ENCODE peak calls at places on chromosomes 11 and 22, in six cellular contexts. One of them, this sample, is unnamed.

GRCh38 chr11:84901986-84902385 is 725.2 kb downstream of the DLG2 start:
- DNase-seq in SK-N-SH: no peak
- DNase-seq in A549: no peak
- DNase-seq in HepG2: no peak
- DNase-seq in H1: no peak
- DNase-seq in GM12878: no peak
- DNase-seq in this sample: no peak

GRCh38 chr11:60498853-60499252 is 6.3 kb downstream of the MS4A12 start:
- DNase-seq in SK-N-SH: no peak
- DNase-seq in A549: no peak
- DNase-seq in HepG2: no peak
- DNase-seq in H1: no peak
- DNase-seq in GM12878: peak; percentile 69
- DNase-seq in this sample: no peak

GRCh38 chr11:62401356-62401755 is 17.5 kb upstream of the SCGB1A1 start:
- DNase-seq in SK-N-SH: no peak
- DNase-seq in A549: no peak
- DNase-seq in HepG2: no peak
- DNase-seq in H1: no peak
- DNase-seq in GM12878: no peak
- DNase-seq in this sample: no peak

GRCh38 chr11:72569966-72570892 is 104.0 kb downstream of the PDE2A start:
- DNase-seq in SK-N-SH: no peak
- DNase-seq in A549: no peak
- DNase-seq in HepG2: no peak
- DNase-seq in H1: no peak
- DNase-seq in GM12878: no peak
- DNase-seq in this sample: no peak

GRCh38 chr11:126748097-126748756 is 252.3 kb downstream of the KIRREL3 start:
- DNase-seq in SK-N-SH: no peak
- DNase-seq in A549: no peak
- DNase-seq in HepG2: no peak
- DNase-seq in H1: no peak
- DNase-seq in GM12878: no peak
- DNase-seq in this sample: no peak

GRCh38 chr11:1479006-1479677 is 7.4 kb downstream of the MOB2 start:
- DNase-seq in SK-N-SH: no peak
- DNase-seq in A549: no peak
- DNase-seq in HepG2: no peak
- DNase-seq in H1: no peak
- DNase-seq in GM12878: no peak
- DNase-seq in this sample: no peak

GRCh38 chr11:69898123-69898522 is 78.9 kb upstream of the FGF3 start:
- DNase-seq in SK-N-SH: no peak
- DNase-seq in A549: no peak
- DNase-seq in HepG2: no peak
- DNase-seq in H1: no peak
- DNase-seq in GM12878: no peak
- DNase-seq in this sample: no peak

GRCh38 chr11:124676386-124676785 is 2.7 kb downstream of the SPA17 start:
- DNase-seq in SK-N-SH: no peak
- DNase-seq in A549: no peak
- DNase-seq in HepG2: no peak
- DNase-seq in H1: no peak
- DNase-seq in GM12878: no peak
- DNase-seq in this sample: no peak

GRCh38 chr11:67276821-67277230 is 10.6 kb downstream of the GRK2 start:
- DNase-seq in SK-N-SH: no peak
- DNase-seq in A549: no peak
- DNase-seq in HepG2: no peak
- DNase-seq in H1: no peak
- DNase-seq in GM12878: no peak
- DNase-seq in this sample: peak; percentile 85

GRCh38 chr11:112345708-112346107 is 85.0 kb upstream of the PLET1 start:
- DNase-seq in SK-N-SH: peak; percentile 32
- DNase-seq in A549: no peak
- DNase-seq in HepG2: no peak
- DNase-seq in H1: no peak
- DNase-seq in GM12878: no peak
- DNase-seq in this sample: peak; percentile 18

GRCh38 chr11:77287615-77288273 is 13.7 kb downstream of the GDPD4 start:
- DNase-seq in SK-N-SH: no peak
- DNase-seq in A549: no peak
- DNase-seq in HepG2: no peak
- DNase-seq in H1: no peak
- DNase-seq in GM12878: no peak
- DNase-seq in this sample: no peak

GRCh38 chr22:37186228-37186996 is 1.6 kb downstream of the C1QTNF6 start:
- DNase-seq in SK-N-SH: peak; percentile 85
- DNase-seq in A549: peak; percentile 94
- DNase-seq in HepG2: peak; percentile 64
- DNase-seq in H1: no peak
- DNase-seq in GM12878: peak; percentile 55
- DNase-seq in this sample: peak; percentile 80

GRCh38 chr11:3631331-3631730 is 10.5 kb downstream of the ART5 start:
- DNase-seq in SK-N-SH: no peak
- DNase-seq in A549: no peak
- DNase-seq in HepG2: no peak
- DNase-seq in H1: no peak
- DNase-seq in GM12878: no peak
- DNase-seq in this sample: no peak

GRCh38 chr11:57251491-57252104 is 14.5 kb upstream of the APLNR start:
- DNase-seq in SK-N-SH: no peak
- DNase-seq in A549: no peak
- DNase-seq in HepG2: no peak
- DNase-seq in H1: no peak
- DNase-seq in GM12878: no peak
- DNase-seq in this sample: peak; percentile 83

GRCh38 chr11:73295259-73295995 is 12.6 kb upstream of the ARHGEF17 start:
- DNase-seq in SK-N-SH: peak; percentile 77
- DNase-seq in A549: peak; percentile 73
- DNase-seq in HepG2: peak; percentile 57
- DNase-seq in H1: no peak
- DNase-seq in GM12878: peak; percentile 31
- DNase-seq in this sample: peak; percentile 80

GRCh38 chr11:65504671-65505433 is 6.0 kb downstream of the MALAT1 start:
- DNase-seq in SK-N-SH: no peak
- DNase-seq in A549: peak; percentile 54
- DNase-seq in HepG2: no peak
- DNase-seq in H1: no peak
- DNase-seq in GM12878: no peak
- DNase-seq in this sample: no peak

GRCh38 chr11:71190551-71190950 is 61.8 kb downstream of the SHANK2 start:
- DNase-seq in SK-N-SH: no peak
- DNase-seq in A549: no peak
- DNase-seq in HepG2: no peak
- DNase-seq in H1: no peak
- DNase-seq in GM12878: no peak
- DNase-seq in this sample: no peak

GRCh38 chr11:122040476-122040875 is 75.5 kb downstream of the BLID start:
- DNase-seq in SK-N-SH: no peak
- DNase-seq in A549: no peak
- DNase-seq in HepG2: no peak
- DNase-seq in H1: no peak
- DNase-seq in GM12878: no peak
- DNase-seq in this sample: no peak

GRCh38 chr11:13082588-13082987 is 73.5 kb downstream of the RASSF10 start:
- DNase-seq in SK-N-SH: no peak
- DNase-seq in A549: no peak
- DNase-seq in HepG2: no peak
- DNase-seq in H1: no peak
- DNase-seq in GM12878: no peak
- DNase-seq in this sample: no peak

GRCh38 chr11:66265531-66266377 is 2.7 kb upstream of the RAB1B start:
- DNase-seq in SK-N-SH: no peak
- DNase-seq in A549: no peak
- DNase-seq in HepG2: no peak
- DNase-seq in H1: no peak
- DNase-seq in GM12878: no peak
- DNase-seq in this sample: no peak

GRCh38 chr11:73648629-73649046 is 2.3 kb downstream of the PLEKHB1 start:
- DNase-seq in SK-N-SH: no peak
- DNase-seq in A549: no peak
- DNase-seq in HepG2: peak; percentile 74
- DNase-seq in H1: no peak
- DNase-seq in GM12878: no peak
- DNase-seq in this sample: no peak

GRCh38 chr11:80122211-80122610 is 681.4 kb upstream of the TENM4 start:
- DNase-seq in SK-N-SH: no peak
- DNase-seq in A549: no peak
- DNase-seq in HepG2: no peak
- DNase-seq in H1: no peak
- DNase-seq in GM12878: no peak
- DNase-seq in this sample: no peak

GRCh38 chr11:114129699-114130659 is 70.5 kb downstream of the ZBTB16 start:
- DNase-seq in SK-N-SH: no peak
- DNase-seq in A549: no peak
- DNase-seq in HepG2: no peak
- DNase-seq in H1: no peak
- DNase-seq in GM12878: no peak
- DNase-seq in this sample: no peak

GRCh38 chr11:31784645-31785044 is 26.5 kb downstream of the PAX6 start:
- DNase-seq in SK-N-SH: no peak
- DNase-seq in A549: no peak
- DNase-seq in HepG2: no peak
- DNase-seq in H1: no peak
- DNase-seq in GM12878: no peak
- DNase-seq in this sample: no peak

GRCh38 chr11:104609766-104610165 is 288.5 kb downstream of the CASP12 start:
- DNase-seq in SK-N-SH: no peak
- DNase-seq in A549: no peak
- DNase-seq in HepG2: no peak
- DNase-seq in H1: no peak
- DNase-seq in GM12878: no peak
- DNase-seq in this sample: no peak

GRCh38 chr11:23257088-23257487 is 396.8 kb upstream of the CCDC179 start:
- DNase-seq in SK-N-SH: no peak
- DNase-seq in A549: no peak
- DNase-seq in HepG2: no peak
- DNase-seq in H1: no peak
- DNase-seq in GM12878: no peak
- DNase-seq in this sample: no peak

GRCh38 chr11:45794169-45794568 is 10.8 kb upstream of the SLC35C1 start:
- DNase-seq in SK-N-SH: no peak
- DNase-seq in A549: no peak
- DNase-seq in HepG2: no peak
- DNase-seq in H1: no peak
- DNase-seq in GM12878: no peak
- DNase-seq in this sample: no peak

GRCh38 chr11:123519797-123520193 is 89.7 kb downstream of the GRAMD1B start:
- DNase-seq in SK-N-SH: no peak
- DNase-seq in A549: no peak
- DNase-seq in HepG2: no peak
- DNase-seq in H1: no peak
- DNase-seq in GM12878: no peak
- DNase-seq in this sample: no peak

GRCh38 chr11:37449146-37449545 is 851.1 kb upstream of the RAG2 start:
- DNase-seq in SK-N-SH: peak; percentile 10
- DNase-seq in A549: peak; percentile 6
- DNase-seq in HepG2: no peak
- DNase-seq in H1: no peak
- DNase-seq in GM12878: no peak
- DNase-seq in this sample: no peak

GRCh38 chr11:27158763-27159679 is 118.4 kb downstream of the BBOX1 start:
- DNase-seq in SK-N-SH: peak; percentile 62
- DNase-seq in A549: peak; percentile 84
- DNase-seq in HepG2: peak; percentile 69
- DNase-seq in H1: peak; percentile 33
- DNase-seq in GM12878: no peak
- DNase-seq in this sample: peak; percentile 44
- TF ChIP-seq CHD2 in SK-N-SH: no peak
- TF ChIP-seq CHD2 in A549: no peak
- TF ChIP-seq CHD2 in HepG2: no peak
- TF ChIP-seq CHD2 in H1: no peak
- TF ChIP-seq CHD2 in GM12878: no peak
- TF ChIP-seq CHD2 in this sample: no peak

GRCh38 chr11:28243596-28243995 is 135.4 kb downstream of the METTL15 start:
- DNase-seq in SK-N-SH: no peak
- DNase-seq in A549: no peak
- DNase-seq in HepG2: no peak
- DNase-seq in H1: no peak
- DNase-seq in GM12878: no peak
- DNase-seq in this sample: no peak
- TF ChIP-seq CHD2 in SK-N-SH: no peak
- TF ChIP-seq CHD2 in A549: no peak
- TF ChIP-seq CHD2 in HepG2: no peak
- TF ChIP-seq CHD2 in H1: no peak
- TF ChIP-seq CHD2 in GM12878: no peak
- TF ChIP-seq CHD2 in this sample: no peak

DNA sequence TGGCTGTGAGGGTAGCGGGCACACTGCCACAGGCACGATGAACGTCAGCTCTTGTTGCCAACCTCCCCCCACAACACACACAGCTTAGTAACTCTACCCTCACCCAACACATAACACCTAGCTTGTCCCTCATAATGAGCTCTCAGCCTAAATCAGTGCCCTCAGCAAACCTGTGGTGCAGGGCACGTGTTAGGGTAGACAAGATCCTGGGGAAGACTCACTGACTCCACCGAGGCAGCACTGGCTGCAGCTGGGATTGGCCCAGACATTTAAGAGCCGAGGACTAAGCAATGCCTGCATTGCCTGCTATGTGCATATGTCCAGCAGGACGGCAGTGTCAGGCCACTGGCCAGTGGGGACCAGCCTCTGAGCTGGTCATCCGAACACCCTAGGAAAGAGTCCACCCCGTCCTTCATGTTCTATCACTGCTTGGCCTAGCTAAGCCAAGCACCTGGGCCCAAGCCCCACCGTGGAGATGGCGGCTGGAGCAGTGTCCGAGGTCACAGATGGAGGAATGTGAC is 32.9 kb upstream of the TRIM29 start:
- DNase-seq in SK-N-SH: no peak
- DNase-seq in A549: no peak
- DNase-seq in HepG2: no peak
- DNase-seq in H1: no peak
- DNase-seq in GM12878: no peak
- DNase-seq in this sample: no peak
- TF ChIP-seq CHD2 in SK-N-SH: no peak
- TF ChIP-seq CHD2 in A549: no peak
- TF ChIP-seq CHD2 in HepG2: no peak
- TF ChIP-seq CHD2 in H1: no peak
- TF ChIP-seq CHD2 in GM12878: no peak
- TF ChIP-seq CHD2 in this sample: no peak

GRCh38 chr22:38719196-38719595 is 13.5 kb downstream of the GTPBP1 start:
- DNase-seq in SK-N-SH: no peak
- DNase-seq in A549: no peak
- DNase-seq in HepG2: no peak
- DNase-seq in H1: no peak
- DNase-seq in GM12878: no peak
- DNase-seq in this sample: no peak

GRCh38 chr22:38720350-38720749 is 14.6 kb downstream of the GTPBP1 start:
- DNase-seq in SK-N-SH: no peak
- DNase-seq in A549: no peak
- DNase-seq in HepG2: no peak
- DNase-seq in H1: no peak
- DNase-seq in GM12878: no peak
- DNase-seq in this sample: no peak

GRCh38 chr22:38716827-38717226 is 11.1 kb downstream of the GTPBP1 start:
- DNase-seq in SK-N-SH: no peak
- DNase-seq in A549: no peak
- DNase-seq in HepG2: no peak
- DNase-seq in H1: no peak
- DNase-seq in GM12878: no peak
- DNase-seq in this sample: peak; percentile 44

GRCh38 chr22:38717244-38717643 is 11.5 kb downstream of the GTPBP1 start:
- DNase-seq in SK-N-SH: no peak
- DNase-seq in A549: no peak
- DNase-seq in HepG2: no peak
- DNase-seq in H1: no peak
- DNase-seq in GM12878: no peak
- DNase-seq in this sample: no peak

GRCh38 chr22:38718414-38718813 is 12.7 kb downstream of the GTPBP1 start:
- DNase-seq in SK-N-SH: peak; percentile 45
- DNase-seq in A549: peak; percentile 79
- DNase-seq in HepG2: peak; percentile 47
- DNase-seq in H1: no peak
- DNase-seq in GM12878: no peak
- DNase-seq in this sample: no peak
- TF ChIP-seq CHD2 in SK-N-SH: no peak
- TF ChIP-seq CHD2 in A549: no peak
- TF ChIP-seq CHD2 in HepG2: no peak
- TF ChIP-seq CHD2 in H1: no peak
- TF ChIP-seq CHD2 in GM12878: no peak
- TF ChIP-seq CHD2 in this sample: no peak